ENCODE peak calls at places on chromosomes 7 and 10, in six cellular contexts. V is osteocyte, S is endothelial cell, W is neural crest cell, H is fibroblast of pulmonary artery, G is fibroblast of the aortic adventitia. E is an unnamed sample.

GRCh38 chr7:157445246-157445955 is 108.6 kb downstream of the DNAJB6 start:
- DNase-seq in V (peak), S (no peak), W (no peak), H (no peak), G (no peak), E (no peak)

GRCh38 chr7:134289423-134289822 is 27.3 kb downstream of the SLC35B4 start:
- DNase-seq in V (no peak), S (no peak), W (no peak), H (no peak), G (peak), E (no peak)

GRCh38 chr7:34851431-34851830 is 185.9 kb downstream of the DPY19L1 start:
- DNase-seq in V (no peak), S (no peak), W (no peak), H (no peak), G (no peak), E (no peak)

GRCh38 chr7:34281260-34281659 is 375.9 kb downstream of the BMPER start:
- DNase-seq in V (no peak), S (no peak), W (no peak), H (no peak), G (no peak), E (peak)

GRCh38 chr7:73827568-73828106 is 3.2 kb upstream of the CLDN4 start:
- DNase-seq in V (no peak), S (no peak), W (no peak), H (no peak), G (no peak), E (peak)

GRCh38 chr10:112804036-112804435 is 146.0 kb upstream of the TCF7L2 start:
- DNase-seq in V (peak), S (peak), W (no peak), H (no peak), G (no peak), E (no peak)

GRCh38 chr7:26399309-26399610 is 107.6 kb downstream of the SNX10 start:
- DNase-seq in V (no peak), S (peak), W (peak), H (peak), G (no peak), E (peak)

GRCh38 chr7:106568680-106569499 is 92.1 kb downstream of the CCDC71L start:
- DNase-seq in V (no peak), S (no peak), W (no peak), H (peak), G (peak), E (peak)

GRCh38 chr10:100350914-100351485 is 4.0 kb downstream of the SCD start:
- DNase-seq in V (no peak), S (no peak), W (no peak), H (no peak), G (no peak), E (no peak)

GRCh38 chr7:77954773-77955562 is 156.4 kb downstream of the PHTF2 start:
- DNase-seq in V (no peak), S (no peak), W (no peak), H (peak), G (peak), E (no peak)

GRCh38 chr7:32074787-32075570 is 4.8 kb upstream of the PDE1C start:
- DNase-seq in V (no peak), S (no peak), W (no peak), H (no peak), G (no peak), E (no peak)

GRCh38 chr10:99619090-99619800 is 994 bp downstream of the SLC25A28 start:
- DNase-seq in V (no peak), S (no peak), W (no peak), H (peak), G (peak), E (peak)

GRCh38 chr7:82382276-82382675 is 61.3 kb downstream of the CACNA2D1 start:
- DNase-seq in V (no peak), S (no peak), W (peak), H (no peak), G (no peak), E (no peak)

GRCh38 chr10:33139191-33139646 is 181.2 kb upstream of the ITGB1 start:
- DNase-seq in V (no peak), S (no peak), W (no peak), H (no peak), G (no peak), E (no peak)

GRCh38 chr10:125232841-125233240 is 72.5 kb upstream of the CTBP2 start:
- DNase-seq in V (no peak), S (no peak), W (no peak), H (no peak), G (peak), E (peak)

GRCh38 chr7:20562461-20562860 is 53.0 kb upstream of the ABCB5 start:
- DNase-seq in V (no peak), S (no peak), W (no peak), H (no peak), G (peak), E (no peak)

GRCh38 chr10:82922755-82923154 is 1047.8 kb downstream of the NRG3 start:
- DNase-seq in V (no peak), S (no peak), W (no peak), H (peak), G (no peak), E (peak)

GRCh38 chr7:9719721-9720120 is 1254.0 kb upstream of the PHF14 start:
- DNase-seq in V (no peak), S (no peak), W (no peak), H (no peak), G (no peak), E (no peak)

GRCh38 chr7:47361746-47362215 is 220.1 kb downstream of the TNS3 start:
- DNase-seq in V (no peak), S (no peak), W (no peak), H (peak), G (peak), E (peak)

GRCh38 chr7:37011151-37011890 is 287.0 kb upstream of the AOAH start:
- DNase-seq in V (no peak), S (no peak), W (no peak), H (no peak), G (no peak), E (no peak)

GRCh38 chr10:37754538-37755323 is 102.7 kb downstream of the ZNF248 start:
- DNase-seq in V (no peak), S (no peak), W (no peak), H (no peak), G (peak), E (no peak)

GRCh38 chr7:157782041-157782440 is 445.2 kb downstream of the DNAJB6 start:
- DNase-seq in V (no peak), S (no peak), W (no peak), H (no peak), G (no peak), E (no peak)

GRCh38 chr10:12466701-12467100 is 117.4 kb downstream of the CAMK1D start:
- DNase-seq in V (no peak), S (no peak), W (no peak), H (no peak), G (no peak), E (peak)
- TF ChIP-seq CTCF in V (no peak), S (no peak), W (no peak), H (no peak), G (no peak), E (no peak)

GRCh38 chr7:151087247-151088018 is 1.2 kb downstream of the AGAP3 start:
- DNase-seq in V (no peak), S (no peak), W (no peak), H (peak), G (peak), E (peak)
- TF ChIP-seq CTCF in V (peak), S (no peak), W (peak), H (no peak), G (no peak), E (peak)

GRCh38 chr10:131906269-131906639 is 5.4 kb downstream of the PPP2R2D start:
- DNase-seq in V (no peak), S (no peak), W (no peak), H (no peak), G (no peak), E (no peak)
- TF ChIP-seq CTCF in V (no peak), S (no peak), W (no peak), H (no peak), G (no peak), E (no peak)

GRCh38 chr10:84204122-84204521 is 9.8 kb downstream of the CDHR1 start:
- DNase-seq in V (no peak), S (no peak), W (no peak), H (no peak), G (no peak), E (peak)

GRCh38 chr10:84208023-84208422 is 13.7 kb downstream of the CDHR1 start:
- DNase-seq in V (no peak), S (no peak), W (no peak), H (no peak), G (no peak), E (no peak)

GRCh38 chr10:84205049-84205852 is 10.9 kb downstream of the CDHR1 start:
- DNase-seq in V (no peak), S (peak), W (peak), H (peak), G (peak), E (peak)

GRCh38 chr10:84204610-84205009 is 10.3 kb downstream of the CDHR1 start:
- DNase-seq in V (no peak), S (no peak), W (no peak), H (no peak), G (no peak), E (no peak)

DNA sequence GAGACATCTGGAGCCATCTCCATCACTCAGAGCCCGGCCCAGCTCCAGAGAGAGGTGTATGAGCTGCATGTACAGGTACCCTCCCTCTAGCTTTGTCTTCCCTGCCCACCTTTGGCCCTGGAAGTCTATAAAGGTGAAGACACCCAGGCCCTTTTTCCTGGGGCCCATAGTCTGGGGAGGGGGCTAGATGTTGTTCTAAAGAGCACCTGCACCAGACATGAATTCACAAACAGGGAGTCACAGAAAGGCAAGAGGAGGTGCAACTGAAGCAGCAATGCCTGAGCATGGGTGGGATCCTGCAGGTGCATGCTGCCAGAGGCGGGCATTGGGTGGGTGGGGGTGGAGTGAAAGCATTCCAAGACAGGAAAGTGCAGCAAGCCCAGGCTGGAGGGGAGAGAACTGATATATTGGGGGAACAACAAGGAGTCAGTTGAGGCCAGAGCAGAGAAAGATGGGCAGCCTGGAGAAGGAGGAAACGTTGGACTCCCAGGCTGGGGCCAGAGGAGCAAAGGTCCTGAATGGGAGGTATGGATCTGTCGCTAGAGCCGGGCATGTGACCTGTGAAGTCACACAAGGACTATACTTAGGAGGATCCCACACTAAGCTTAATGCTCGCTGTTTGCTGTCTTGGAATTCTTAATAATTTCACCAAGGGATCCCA is 11.6 kb downstream of the CDHR1 start:
- DNase-seq in V (no peak), S (no peak), W (no peak), H (no peak), G (no peak), E (no peak)
- TF ChIP-seq CTCF in V (no peak), S (peak), W (peak), H (no peak), G (no peak), E (no peak)

GRCh38 chr7:120089968-120090367 is 183.0 kb upstream of the KCND2 start:
- DNase-seq in V (no peak), S (no peak), W (no peak), H (peak), G (peak), E (peak)
- TF ChIP-seq CTCF in V (peak), S (no peak), W (no peak), H (peak), G (peak), E (no peak)

GRCh38 chr7:92268921-92269320 is 23.1 kb downstream of the ANKIB1 start:
- DNase-seq in V (no peak), S (no peak), W (no peak), H (peak), G (no peak), E (no peak)

DNA sequence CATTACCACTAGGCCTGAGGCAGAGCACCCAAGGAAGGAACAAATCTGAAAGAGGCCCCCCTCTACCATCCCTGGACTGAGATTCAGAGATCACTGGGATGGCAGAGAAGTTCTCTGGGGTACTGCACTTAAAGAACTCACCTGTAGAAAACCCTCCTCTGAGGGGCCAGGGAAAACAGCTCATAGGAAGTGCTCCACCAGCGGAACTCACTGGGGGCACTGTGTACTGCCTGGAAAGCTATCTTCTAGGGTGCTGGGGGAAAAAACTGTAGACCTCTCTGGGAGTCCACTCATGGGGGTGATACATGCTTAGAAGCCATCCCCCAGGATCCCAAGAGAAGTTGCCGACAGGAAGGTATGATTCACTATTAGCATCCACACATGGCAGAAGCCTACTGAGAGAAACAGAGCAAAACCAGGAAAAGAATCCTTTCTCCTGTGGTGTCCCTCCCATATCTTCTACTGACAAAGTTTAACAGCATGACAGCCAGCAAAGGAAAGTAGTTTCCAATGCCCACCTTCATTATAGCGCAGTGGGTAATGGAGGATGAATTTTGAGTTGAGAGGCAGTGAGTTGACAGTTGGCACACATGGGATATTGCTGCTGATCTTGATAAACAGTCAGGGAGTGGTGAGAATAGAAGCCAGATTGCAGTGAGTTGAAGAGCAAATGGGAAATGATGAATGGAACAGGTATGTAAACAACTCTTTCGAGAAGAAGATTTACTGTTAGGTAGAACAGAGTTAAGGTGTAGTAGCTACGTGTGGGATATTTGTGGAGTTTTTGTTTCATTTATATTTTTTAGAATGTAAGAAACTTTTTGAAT is 20.9 kb downstream of the ANKIB1 start:
- DNase-seq in V (no peak), S (no peak), W (no peak), H (no peak), G (no peak), E (no peak)
- TF ChIP-seq CTCF in V (no peak), S (no peak), W (no peak), H (no peak), G (no peak), E (no peak)